ENCODE peak calls at places on chromosomes 13 and 19, in nine cellular contexts. P is A549, Q is mucosa of descending colon, D is cardiac fibroblast, E is mesothelial cell of epicardium, H is Calu3, R is astrocyte of the spinal cord, B is suprapubic skin, I is thoracic aorta. K is an unnamed sample.
A peak's percentile ranks its signal among the peaks of the same experiment; 100 is the strongest.

GRCh38 chr19:40416918-40417713 is 3.9 kb upstream of the PRX start:
- DNase-seq in D (peak; percentile 27), Q (peak; percentile 51), I (no peak), H (peak; percentile 61), R (no peak), B (no peak), E (no peak), P (peak; percentile 71), K (no peak)

GRCh38 chr13:98672947-98673545 is 79.4 kb downstream of the SLC15A1 start:
- DNase-seq in H (peak; percentile 51), Q (peak; percentile 78), P (peak; percentile 70), B (peak; percentile 91), D (peak; percentile 85), E (peak; percentile 53), R (peak; percentile 78), I (no peak), K (no peak)

GRCh38 chr13:94309576-94309975 is 169.9 kb downstream of the DCT start:
- DNase-seq in E (no peak), Q (no peak), H (no peak), D (no peak), P (no peak), B (no peak), R (no peak), I (no peak), K (no peak)

GRCh38 chr19:6773323-6773931 is 919 bp downstream of the VAV1 start:
- DNase-seq in E (no peak), D (no peak), I (no peak), Q (peak; percentile 62), R (no peak), H (no peak), B (no peak), P (no peak), K (no peak)

GRCh38 chr19:4304509-4305252 is at the start of gene FSD1:
- DNase-seq in E (peak; percentile 76), B (no peak), P (peak; percentile 52), Q (peak; percentile 59), I (no peak), D (peak; percentile 60), R (peak; percentile 42), H (peak; percentile 39), K (no peak)

GRCh38 chr19:15368798-15369593 is 10.6 kb downstream of the AKAP8 start:
- DNase-seq in P (no peak), R (no peak), D (no peak), I (no peak), B (no peak), Q (no peak), E (no peak), H (no peak), K (no peak)

GRCh38 chr13:73998631-73999030 is 135.6 kb downstream of the KLF12 start:
- DNase-seq in H (no peak), I (no peak), E (no peak), Q (no peak), B (no peak), D (no peak), R (no peak), P (no peak), K (no peak)

GRCh38 chr19:15178629-15179308 is 22.0 kb downstream of the NOTCH3 start:
- DNase-seq in B (no peak), Q (no peak), I (no peak), E (no peak), P (no peak), H (no peak), D (no peak), R (no peak), K (no peak)

GRCh38 chr19:19384486-19384885 is 21.0 kb upstream of the GATAD2A start:
- DNase-seq in E (no peak), D (no peak), Q (no peak), I (no peak), B (no peak), P (no peak), H (no peak), R (no peak), K (no peak)

GRCh38 chr13:99827011-99827410 is 144.6 kb downstream of the ZIC5 start:
- DNase-seq in H (no peak), Q (no peak), B (no peak), D (no peak), R (peak; percentile 4), I (no peak), P (no peak), E (no peak), K (no peak)

GRCh38 chr13:110390572-110390971 is 83.5 kb downstream of the COL4A2 start:
- DNase-seq in D (peak; percentile 69), I (no peak), B (no peak), H (no peak), P (no peak), Q (no peak), R (peak; percentile 91), E (no peak), K (no peak)

GRCh38 chr19:49896863-49897621 is at the start of gene IL4I1:
- DNase-seq in Q (no peak), E (no peak), D (peak; percentile 40), B (no peak), H (peak; percentile 63), I (no peak), P (no peak), R (peak; percentile 19), K (no peak)

GRCh38 chr13:92317066-92317465 is 909.5 kb upstream of the GPC6 start:
- DNase-seq in B (no peak), Q (no peak), E (no peak), P (peak; percentile 3), R (peak; percentile 52), D (peak; percentile 82), I (no peak), H (no peak), K (no peak)

GRCh38 chr19:45087531-45087930 is 5.4 kb upstream of the PPP1R37 start:
- DNase-seq in P (no peak), E (no peak), D (no peak), Q (no peak), H (no peak), B (no peak), I (no peak), R (no peak), K (no peak)

GRCh38 chr19:44585371-44586141 is 27.8 kb upstream of the IGSF23 start:
- DNase-seq in E (no peak), B (no peak), H (no peak), R (peak; percentile 39), D (peak; percentile 60), Q (no peak), P (peak; percentile 59), I (no peak), K (no peak)

GRCh38 chr13:68927387-68928026 is 1180.1 kb upstream of the ATXN8OS start:
- DNase-seq in D (no peak), P (peak; percentile 35), R (peak; percentile 44), I (no peak), E (no peak), B (no peak), Q (no peak), H (peak; percentile 2), K (no peak)

GRCh38 chr13:112113355-112113754 is 46.4 kb downstream of the SOX1 start:
- DNase-seq in B (peak; percentile 7), Q (no peak), P (no peak), H (no peak), D (no peak), I (no peak), E (no peak), R (no peak), K (no peak)

DNA sequence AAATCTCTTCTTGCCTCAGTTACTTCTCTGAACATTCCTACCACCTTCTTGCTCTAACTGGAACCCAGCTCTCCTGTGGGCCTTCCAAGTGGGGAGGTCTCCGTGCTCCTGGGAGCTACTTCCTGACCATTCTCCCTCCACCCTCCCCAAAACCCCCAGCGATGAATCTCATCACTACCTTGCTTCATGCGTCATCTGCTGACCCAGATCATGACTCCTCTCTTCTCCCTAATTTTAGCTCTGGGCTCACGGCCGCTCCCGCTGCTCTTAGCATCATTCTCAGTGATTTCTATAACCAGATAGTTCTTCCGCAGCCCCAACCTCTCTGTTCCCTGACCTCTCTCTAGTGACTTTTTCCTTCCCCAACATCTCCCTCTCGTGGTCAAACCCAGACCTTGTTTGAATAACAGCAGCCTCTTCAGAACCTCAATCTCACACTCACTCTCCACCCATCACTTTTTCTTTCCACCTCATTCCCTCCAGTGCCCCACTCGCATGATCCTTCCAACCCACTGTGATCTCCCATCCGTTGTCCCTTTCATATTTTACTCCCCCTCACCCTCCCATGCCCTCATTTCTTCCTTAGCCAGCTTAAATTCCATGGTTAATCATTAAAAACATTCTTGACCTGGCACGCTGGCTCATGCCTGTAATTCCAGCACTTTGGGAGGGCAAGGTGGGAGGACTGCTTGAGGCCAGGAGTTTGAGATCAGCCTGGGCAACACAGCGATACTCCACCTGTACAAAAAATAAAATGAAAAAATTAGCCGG is 21.8 kb downstream of the MRPS12 start:
- DNase-seq in H (peak; percentile 77), B (no peak), P (peak; percentile 78), E (no peak), D (peak; percentile 16), I (no peak), R (no peak), Q (no peak), K (no peak)
- TF ChIP-seq CTCF in H (peak; percentile 47), B (no peak), P (peak; percentile 74), E (no peak), D (no peak), I (no peak), R (peak; percentile 45), Q (no peak), K (no peak)

GRCh38 chr13:76667551-76667950 is 218.7 kb downstream of the KCTD12 start:
- DNase-seq in I (no peak), B (no peak), H (no peak), R (peak; percentile 64), P (peak; percentile 13), E (no peak), D (peak; percentile 87), Q (no peak), K (no peak)
- TF ChIP-seq CTCF in I (no peak), B (no peak), H (no peak), R (peak; percentile 48), P (no peak), E (no peak), D (peak; percentile 42), Q (no peak), K (no peak)

DNA sequence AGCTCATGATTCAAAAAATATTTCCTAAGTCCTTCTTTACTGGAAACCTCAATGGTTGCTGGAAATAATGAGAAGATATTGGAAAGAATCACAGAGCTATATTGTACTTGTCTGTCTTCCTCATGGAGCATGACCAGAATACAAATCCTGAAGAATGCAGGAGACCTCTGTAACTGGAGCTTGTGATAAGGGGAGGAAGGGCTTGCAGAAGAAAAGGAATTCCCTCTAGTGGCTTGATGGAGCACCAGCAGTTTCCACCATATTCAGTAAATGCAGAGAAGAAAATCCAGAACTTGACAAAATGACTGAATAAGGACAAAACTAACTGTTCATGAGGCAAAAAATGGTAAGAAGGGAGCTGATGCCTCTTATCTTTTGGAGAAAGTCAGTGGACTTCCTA is 1333.1 kb downstream of the EFNB2 start:
- DNase-seq in B (no peak), Q (no peak), E (no peak), P (peak; percentile 3), I (no peak), D (peak; percentile 55), H (no peak), R (peak; percentile 61), K (no peak)
- TF ChIP-seq CTCF in B (peak; percentile 27), Q (no peak), E (peak; percentile 23), P (no peak), I (peak; percentile 40), D (peak; percentile 54), H (no peak), R (peak; percentile 78), K (no peak)

DNA sequence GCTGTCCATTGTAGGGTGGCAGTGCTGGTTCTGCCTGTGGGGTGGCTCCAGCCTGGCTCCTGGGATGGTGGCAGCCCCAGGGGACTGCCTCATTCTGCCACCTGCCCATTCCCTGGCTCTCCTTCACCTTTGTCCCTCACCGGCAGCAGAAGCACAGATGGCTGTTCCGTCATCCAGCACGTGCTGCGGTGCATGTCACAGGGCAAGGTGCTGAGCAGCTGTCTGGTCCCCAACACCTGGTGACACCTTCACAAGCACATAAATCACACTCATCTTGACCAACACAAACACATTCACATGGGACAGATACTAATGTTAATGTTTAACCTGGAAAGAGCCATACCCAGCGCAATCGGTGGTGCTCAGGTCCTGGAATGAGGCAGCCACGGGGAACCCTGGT is 126.8 kb downstream of the UQCRFS1 start:
- DNase-seq in Q (no peak), E (no peak), P (no peak), R (no peak), H (no peak), B (no peak), D (no peak), I (no peak), K (no peak)
- TF ChIP-seq CTCF in Q (no peak), E (no peak), P (no peak), R (no peak), H (no peak), B (no peak), D (no peak), I (no peak), K (no peak)

K was measured in omental fat pad.